ENCODE peak calls at places on chromosomes 13 and 19, in six cellular contexts. F is NCI-H2081, T is kidney glomerular epithelial cell, Z is naive B cell, W is KG1, S is GM13976. G is an unnamed sample.

GRCh38 chr19:10760268-10760944 is 42.5 kb downstream of the DNM2 start:
- DNase-seq in F (no peak), T (peak), Z (peak), W (no peak), S (peak), G (peak)

GRCh38 chr13:75307370-75307984 is 174.5 kb downstream of the TBC1D4 start:
- DNase-seq in F (no peak), T (no peak), Z (no peak), W (no peak), S (no peak), G (no peak)

GRCh38 chr13:45658586-45659235 is 43.2 kb upstream of the ERICH6B start:
- DNase-seq in F (no peak), T (no peak), Z (no peak), W (no peak), S (no peak), G (no peak)

GRCh38 chr19:38030681-38031422 is 123.8 kb downstream of the SIPA1L3 start:
- DNase-seq in F (no peak), T (peak), Z (no peak), W (no peak), S (no peak), G (no peak)

GRCh38 chr19:43675269-43675879 is 5.4 kb upstream of the PLAUR start:
- DNase-seq in F (no peak), T (peak), Z (no peak), W (no peak), S (peak), G (no peak)

GRCh38 chr19:57558525-57558924 is 1.1 kb downstream of the ZNF550 start:
- DNase-seq in F (no peak), T (no peak), Z (no peak), W (no peak), S (peak), G (no peak)

GRCh38 chr13:41931337-41931736 is 29.6 kb downstream of the VWA8 start:
- DNase-seq in F (no peak), T (no peak), Z (no peak), W (no peak), S (no peak), G (no peak)

GRCh38 chr13:51666839-51667238 is 82.6 kb downstream of the WDFY2 start:
- DNase-seq in F (no peak), T (no peak), Z (no peak), W (no peak), S (no peak), G (no peak)

GRCh38 chr13:92221916-92222315 is 823.5 kb downstream of the GPC5 start:
- DNase-seq in F (no peak), T (no peak), Z (no peak), W (no peak), S (no peak), G (no peak)

GRCh38 chr13:24827799-24828198 is 63.8 kb downstream of the RNF17 start:
- DNase-seq in F (no peak), T (no peak), Z (no peak), W (no peak), S (no peak), G (no peak)

GRCh38 chr13:37481005-37481857 is 117.3 kb downstream of the POSTN start:
- DNase-seq in F (peak), T (no peak), Z (no peak), W (no peak), S (no peak), G (peak)

GRCh38 chr19:1110809-1111640 is 7.2 kb downstream of the GPX4 start:
- DNase-seq in F (no peak), T (no peak), Z (no peak), W (no peak), S (no peak), G (no peak)

GRCh38 chr13:83151308-83151660 is 731.0 kb downstream of the SLITRK1 start:
- DNase-seq in F (no peak), T (no peak), Z (no peak), W (no peak), S (no peak), G (no peak)

GRCh38 chr19:43755256-43755801 is 567 bp upstream of the SMG9 start:
- DNase-seq in F (peak), T (peak), Z (peak), W (peak), S (peak), G (peak)

GRCh38 chr13:33312150-33312908 is 26.8 kb upstream of the STARD13 start:
- DNase-seq in F (no peak), T (peak), Z (no peak), W (no peak), S (no peak), G (no peak)

GRCh38 chr19:55605207-55605636 is 225 bp upstream of the ZNF865 start:
- DNase-seq in F (peak), T (peak), Z (peak), W (peak), S (peak), G (peak)

GRCh38 chr13:28329395-28330158 is 165.4 kb downstream of the FLT1 start:
- DNase-seq in F (no peak), T (peak), Z (no peak), W (no peak), S (no peak), G (no peak)

GRCh38 chr13:112702341-112702982 is 12.6 kb downstream of the ATP11A start:
- DNase-seq in F (no peak), T (no peak), Z (no peak), W (no peak), S (no peak), G (no peak)

G was measured in NCI-H1694.